ENCODE peak calls at places on chromosomes 2 and 18, in ten cellular contexts. One of them, this sample, is unnamed.

GRCh38 chr2:181683518-181684453 is 3.5 kb upstream of the NEUROD1 start:
- DNase-seq in endothelial cell of umbilical vein: no peak
- DNase-seq in fibroblast of pulmonary artery: peak; percentile 28
- DNase-seq in GM10248: peak; percentile 39
- DNase-seq in psoas muscle: no peak
- DNase-seq in GM13977: peak; percentile 53
- DNase-seq in thoracic aorta: no peak
- DNase-seq in WERI-Rb-1: peak; percentile 93
- DNase-seq in sigmoid colon: peak; percentile 63
- DNase-seq in SK-N-SH: peak; percentile 92
- DNase-seq in this sample: peak; percentile 74

GRCh38 chr2:42060718-42061619 is 13.1 kb downstream of the PKDCC start:
- DNase-seq in SK-N-SH: no peak
- DNase-seq in GM10248: no peak
- DNase-seq in sigmoid colon: peak; percentile 87
- DNase-seq in GM13977: no peak
- DNase-seq in fibroblast of pulmonary artery: peak; percentile 64
- DNase-seq in endothelial cell of umbilical vein: no peak
- DNase-seq in WERI-Rb-1: peak; percentile 95
- DNase-seq in thoracic aorta: no peak
- DNase-seq in psoas muscle: peak; percentile 52
- DNase-seq in this sample: no peak

GRCh38 chr2:28356095-28356911 is 36.4 kb upstream of the FOSL2 start:
- DNase-seq in GM10248: no peak
- DNase-seq in psoas muscle: peak; percentile 92
- DNase-seq in GM13977: no peak
- DNase-seq in sigmoid colon: peak; percentile 97
- DNase-seq in fibroblast of pulmonary artery: peak; percentile 91
- DNase-seq in SK-N-SH: peak; percentile 90
- DNase-seq in WERI-Rb-1: no peak
- DNase-seq in endothelial cell of umbilical vein: peak; percentile 89
- DNase-seq in thoracic aorta: peak; percentile 84
- DNase-seq in this sample: peak; percentile 46

GRCh38 chr2:237403024-237403882 is 10.7 kb downstream of the COL6A3 start:
- DNase-seq in WERI-Rb-1: no peak
- DNase-seq in GM10248: no peak
- DNase-seq in psoas muscle: peak; percentile 69
- DNase-seq in SK-N-SH: no peak
- DNase-seq in thoracic aorta: no peak
- DNase-seq in endothelial cell of umbilical vein: no peak
- DNase-seq in fibroblast of pulmonary artery: peak; percentile 72
- DNase-seq in sigmoid colon: peak; percentile 87
- DNase-seq in GM13977: no peak
- DNase-seq in this sample: no peak

GRCh38 chr2:42054657-42055430 is 7.0 kb downstream of the PKDCC start:
- DNase-seq in SK-N-SH: no peak
- DNase-seq in GM13977: no peak
- DNase-seq in psoas muscle: peak; percentile 26
- DNase-seq in sigmoid colon: no peak
- DNase-seq in WERI-Rb-1: peak; percentile 86
- DNase-seq in thoracic aorta: no peak
- DNase-seq in endothelial cell of umbilical vein: no peak
- DNase-seq in GM10248: no peak
- DNase-seq in fibroblast of pulmonary artery: no peak
- DNase-seq in this sample: no peak

GRCh38 chr2:37657471-37657870 is 14.0 kb downstream of the CDC42EP3 start:
- DNase-seq in SK-N-SH: no peak
- DNase-seq in GM10248: no peak
- DNase-seq in psoas muscle: no peak
- DNase-seq in thoracic aorta: no peak
- DNase-seq in GM13977: no peak
- DNase-seq in endothelial cell of umbilical vein: no peak
- DNase-seq in sigmoid colon: no peak
- DNase-seq in WERI-Rb-1: no peak
- DNase-seq in fibroblast of pulmonary artery: no peak
- DNase-seq in this sample: no peak

GRCh38 chr18:47577520-47577919 is 326.1 kb upstream of the SKOR2 start:
- DNase-seq in psoas muscle: no peak
- DNase-seq in thoracic aorta: no peak
- DNase-seq in GM13977: no peak
- DNase-seq in fibroblast of pulmonary artery: no peak
- DNase-seq in GM10248: no peak
- DNase-seq in sigmoid colon: no peak
- DNase-seq in SK-N-SH: no peak
- DNase-seq in WERI-Rb-1: no peak
- DNase-seq in endothelial cell of umbilical vein: no peak
- DNase-seq in this sample: no peak

GRCh38 chr18:9263264-9263663 is 71.3 kb upstream of the TWSG1 start:
- DNase-seq in GM13977: no peak
- DNase-seq in fibroblast of pulmonary artery: no peak
- DNase-seq in sigmoid colon: no peak
- DNase-seq in thoracic aorta: no peak
- DNase-seq in psoas muscle: no peak
- DNase-seq in GM10248: no peak
- DNase-seq in SK-N-SH: no peak
- DNase-seq in endothelial cell of umbilical vein: no peak
- DNase-seq in WERI-Rb-1: no peak
- DNase-seq in this sample: no peak

GRCh38 chr18:70335892-70336726 is 47.3 kb downstream of the SOCS6 start:
- DNase-seq in GM13977: no peak
- DNase-seq in SK-N-SH: no peak
- DNase-seq in sigmoid colon: no peak
- DNase-seq in thoracic aorta: no peak
- DNase-seq in endothelial cell of umbilical vein: no peak
- DNase-seq in GM10248: no peak
- DNase-seq in fibroblast of pulmonary artery: no peak
- DNase-seq in psoas muscle: no peak
- DNase-seq in WERI-Rb-1: no peak
- DNase-seq in this sample: no peak

GRCh38 chr2:178923546-178923945 is 116.3 kb upstream of the TTN start:
- DNase-seq in WERI-Rb-1: no peak
- DNase-seq in sigmoid colon: no peak
- DNase-seq in GM10248: no peak
- DNase-seq in endothelial cell of umbilical vein: no peak
- DNase-seq in GM13977: no peak
- DNase-seq in SK-N-SH: no peak
- DNase-seq in thoracic aorta: no peak
- DNase-seq in fibroblast of pulmonary artery: no peak
- DNase-seq in psoas muscle: no peak
- DNase-seq in this sample: no peak

GRCh38 chr2:176830362-176830761 is 382.2 kb upstream of the HNRNPA3 start:
- DNase-seq in sigmoid colon: no peak
- DNase-seq in GM10248: no peak
- DNase-seq in thoracic aorta: no peak
- DNase-seq in SK-N-SH: peak; percentile 51
- DNase-seq in psoas muscle: no peak
- DNase-seq in endothelial cell of umbilical vein: no peak
- DNase-seq in WERI-Rb-1: peak; percentile 17
- DNase-seq in fibroblast of pulmonary artery: no peak
- DNase-seq in GM13977: no peak
- DNase-seq in this sample: peak; percentile 28

GRCh38 chr2:232229296-232229916 is 149.1 kb upstream of the ALPP start:
- DNase-seq in endothelial cell of umbilical vein: peak; percentile 37
- DNase-seq in GM13977: no peak
- DNase-seq in WERI-Rb-1: no peak
- DNase-seq in GM10248: no peak
- DNase-seq in thoracic aorta: no peak
- DNase-seq in psoas muscle: no peak
- DNase-seq in sigmoid colon: no peak
- DNase-seq in fibroblast of pulmonary artery: peak; percentile 50
- DNase-seq in SK-N-SH: no peak
- DNase-seq in this sample: no peak

GRCh38 chr2:209189893-209190292 is 234.0 kb upstream of the MAP2 start:
- DNase-seq in psoas muscle: no peak
- DNase-seq in GM13977: no peak
- DNase-seq in endothelial cell of umbilical vein: no peak
- DNase-seq in fibroblast of pulmonary artery: no peak
- DNase-seq in sigmoid colon: no peak
- DNase-seq in SK-N-SH: no peak
- DNase-seq in thoracic aorta: no peak
- DNase-seq in GM10248: no peak
- DNase-seq in WERI-Rb-1: no peak
- DNase-seq in this sample: no peak
- TF ChIP-seq CTCF in psoas muscle: no peak
- TF ChIP-seq CTCF in GM13977: no peak
- TF ChIP-seq CTCF in endothelial cell of umbilical vein: no peak
- TF ChIP-seq CTCF in fibroblast of pulmonary artery: no peak
- TF ChIP-seq CTCF in sigmoid colon: no peak
- TF ChIP-seq CTCF in SK-N-SH: no peak
- TF ChIP-seq CTCF in thoracic aorta: no peak
- TF ChIP-seq CTCF in GM10248: no peak
- TF ChIP-seq CTCF in WERI-Rb-1: no peak
- TF ChIP-seq CTCF in this sample: no peak

DNA sequence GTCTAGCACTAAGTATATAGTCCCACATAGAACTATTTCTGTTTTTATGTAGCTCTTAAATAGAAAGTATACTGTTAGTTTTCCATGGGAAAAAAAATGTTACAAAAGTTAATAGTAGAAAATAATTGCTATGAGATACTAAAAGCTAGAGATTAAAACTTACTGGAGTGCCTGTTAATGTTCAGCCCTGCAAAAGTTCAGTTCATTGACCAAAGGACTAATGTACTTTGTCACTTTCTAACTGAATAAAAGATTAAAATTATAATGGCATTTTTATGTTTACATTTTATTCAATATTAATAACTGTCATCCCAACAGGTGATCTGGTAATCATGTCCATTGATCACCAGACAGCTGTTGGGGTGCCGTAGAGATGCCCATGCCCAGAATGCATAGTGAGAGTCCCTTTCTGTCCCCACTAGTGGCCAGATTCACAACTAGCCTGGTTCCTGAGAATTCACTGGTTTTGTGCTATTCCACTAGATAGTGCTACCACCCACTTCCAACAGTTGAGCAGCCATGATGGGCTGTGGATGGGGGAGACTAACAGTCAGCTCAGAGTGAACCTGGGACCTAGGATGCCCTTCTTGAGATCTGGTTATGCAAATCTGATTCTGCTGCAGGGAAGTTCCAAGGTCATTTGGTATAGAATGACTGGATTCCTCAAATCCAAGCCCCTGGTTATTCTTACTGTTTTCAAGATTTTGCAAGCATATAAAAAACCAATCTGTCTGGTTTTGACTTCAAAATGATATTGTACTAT is 57.8 kb downstream of the AFTPH start:
- DNase-seq in psoas muscle: no peak
- DNase-seq in thoracic aorta: no peak
- DNase-seq in SK-N-SH: no peak
- DNase-seq in GM13977: peak; percentile 18
- DNase-seq in GM10248: no peak
- DNase-seq in WERI-Rb-1: no peak
- DNase-seq in sigmoid colon: no peak
- DNase-seq in fibroblast of pulmonary artery: no peak
- DNase-seq in endothelial cell of umbilical vein: no peak
- DNase-seq in this sample: no peak
- TF ChIP-seq CTCF in psoas muscle: no peak
- TF ChIP-seq CTCF in thoracic aorta: no peak
- TF ChIP-seq CTCF in SK-N-SH: no peak
- TF ChIP-seq CTCF in GM13977: no peak
- TF ChIP-seq CTCF in GM10248: no peak
- TF ChIP-seq CTCF in WERI-Rb-1: no peak
- TF ChIP-seq CTCF in sigmoid colon: no peak
- TF ChIP-seq CTCF in fibroblast of pulmonary artery: no peak
- TF ChIP-seq CTCF in endothelial cell of umbilical vein: no peak
- TF ChIP-seq CTCF in this sample: no peak

GRCh38 chr18:25310045-25310444 is 41.9 kb downstream of the ZNF521 start:
- DNase-seq in SK-N-SH: no peak
- DNase-seq in endothelial cell of umbilical vein: peak; percentile 75
- DNase-seq in sigmoid colon: no peak
- DNase-seq in GM10248: no peak
- DNase-seq in thoracic aorta: no peak
- DNase-seq in psoas muscle: no peak
- DNase-seq in WERI-Rb-1: no peak
- DNase-seq in fibroblast of pulmonary artery: peak; percentile 54
- DNase-seq in GM13977: no peak
- DNase-seq in this sample: no peak
- TF ChIP-seq CTCF in SK-N-SH: peak; percentile 52
- TF ChIP-seq CTCF in endothelial cell of umbilical vein: peak; percentile 1
- TF ChIP-seq CTCF in sigmoid colon: no peak
- TF ChIP-seq CTCF in GM10248: peak; percentile 17
- TF ChIP-seq CTCF in thoracic aorta: no peak
- TF ChIP-seq CTCF in psoas muscle: peak; percentile 16
- TF ChIP-seq CTCF in WERI-Rb-1: no peak
- TF ChIP-seq CTCF in fibroblast of pulmonary artery: peak; percentile 21
- TF ChIP-seq CTCF in GM13977: peak; percentile 23
- TF ChIP-seq CTCF in this sample: no peak

GRCh38 chr2:215866594-215866993 is 146.8 kb downstream of the MREG start:
- DNase-seq in GM10248: no peak
- DNase-seq in endothelial cell of umbilical vein: no peak
- DNase-seq in psoas muscle: no peak
- DNase-seq in GM13977: no peak
- DNase-seq in sigmoid colon: no peak
- DNase-seq in thoracic aorta: no peak
- DNase-seq in WERI-Rb-1: no peak
- DNase-seq in fibroblast of pulmonary artery: no peak
- DNase-seq in SK-N-SH: no peak
- DNase-seq in this sample: peak; percentile 21

GRCh38 chr2:215870088-215870490 is 143.3 kb downstream of the MREG start:
- DNase-seq in sigmoid colon: no peak
- DNase-seq in GM13977: no peak
- DNase-seq in fibroblast of pulmonary artery: peak; percentile 72
- DNase-seq in endothelial cell of umbilical vein: no peak
- DNase-seq in WERI-Rb-1: no peak
- DNase-seq in SK-N-SH: no peak
- DNase-seq in psoas muscle: peak; percentile 34
- DNase-seq in GM10248: no peak
- DNase-seq in thoracic aorta: no peak
- DNase-seq in this sample: no peak

GRCh38 chr2:215868886-215869285 is 144.5 kb downstream of the MREG start:
- DNase-seq in sigmoid colon: no peak
- DNase-seq in WERI-Rb-1: no peak
- DNase-seq in psoas muscle: no peak
- DNase-seq in endothelial cell of umbilical vein: peak; percentile 63
- DNase-seq in GM10248: no peak
- DNase-seq in thoracic aorta: no peak
- DNase-seq in SK-N-SH: no peak
- DNase-seq in fibroblast of pulmonary artery: no peak
- DNase-seq in GM13977: no peak
- DNase-seq in this sample: no peak

GRCh38 chr2:215874418-215874817 is 138.9 kb downstream of the MREG start:
- DNase-seq in endothelial cell of umbilical vein: no peak
- DNase-seq in thoracic aorta: no peak
- DNase-seq in SK-N-SH: no peak
- DNase-seq in GM10248: no peak
- DNase-seq in GM13977: no peak
- DNase-seq in fibroblast of pulmonary artery: no peak
- DNase-seq in psoas muscle: no peak
- DNase-seq in WERI-Rb-1: no peak
- DNase-seq in sigmoid colon: no peak
- DNase-seq in this sample: no peak

DNA sequence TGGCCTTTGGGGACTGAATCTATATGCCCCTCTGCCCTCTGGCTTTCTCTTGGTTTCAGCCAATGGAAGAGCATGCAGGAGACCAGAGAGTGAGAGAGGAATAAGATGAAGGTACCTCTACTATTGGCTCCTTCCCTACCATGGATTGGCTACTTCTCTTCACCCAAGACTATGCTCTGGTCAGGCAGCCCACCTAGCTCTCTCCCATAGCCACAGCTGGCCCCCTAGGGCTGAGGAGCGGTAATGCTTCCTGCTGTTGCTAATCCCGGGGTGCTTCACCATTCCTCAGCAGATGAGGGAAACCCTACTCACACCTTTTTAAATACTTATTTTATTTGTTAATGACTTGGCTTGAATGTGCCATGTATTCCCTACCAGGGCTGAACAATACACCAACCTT is 142.4 kb downstream of the MREG start:
- DNase-seq in WERI-Rb-1: peak; percentile 48
- DNase-seq in endothelial cell of umbilical vein: no peak
- DNase-seq in thoracic aorta: no peak
- DNase-seq in sigmoid colon: no peak
- DNase-seq in GM13977: no peak
- DNase-seq in psoas muscle: no peak
- DNase-seq in GM10248: no peak
- DNase-seq in SK-N-SH: peak; percentile 24
- DNase-seq in fibroblast of pulmonary artery: no peak
- DNase-seq in this sample: peak; percentile 12
- TF ChIP-seq CTCF in WERI-Rb-1: peak; percentile 76
- TF ChIP-seq CTCF in endothelial cell of umbilical vein: peak; percentile 33
- TF ChIP-seq CTCF in thoracic aorta: no peak
- TF ChIP-seq CTCF in sigmoid colon: peak; percentile 11
- TF ChIP-seq CTCF in GM13977: peak; percentile 45
- TF ChIP-seq CTCF in psoas muscle: no peak
- TF ChIP-seq CTCF in GM10248: peak; percentile 25
- TF ChIP-seq CTCF in SK-N-SH: peak; percentile 39
- TF ChIP-seq CTCF in fibroblast of pulmonary artery: peak; percentile 42
- TF ChIP-seq CTCF in this sample: peak; percentile 25